ENCODE peak calls at places on chromosomes 6 and 20, in five cellular contexts. One of them, this sample, is unnamed.

GRCh38 chr6:14144678-14145113 is 27.1 kb downstream of the CD83 start:
- DNase-seq in OCI-LY7: peak
- DNase-seq in neural crest cell: peak
- DNase-seq in AG04450: peak
- DNase-seq in cardiac muscle cell: peak
- DNase-seq in this sample: no peak

GRCh38 chr6:30311101-30311500 is 15.6 kb upstream of the TRIM39 start:
- DNase-seq in OCI-LY7: no peak
- DNase-seq in neural crest cell: no peak
- DNase-seq in AG04450: no peak
- DNase-seq in cardiac muscle cell: peak
- DNase-seq in this sample: no peak

GRCh38 chr6:4637691-4638433 is 138.3 kb upstream of the CDYL start:
- DNase-seq in OCI-LY7: no peak
- DNase-seq in neural crest cell: no peak
- DNase-seq in AG04450: peak
- DNase-seq in cardiac muscle cell: no peak
- DNase-seq in this sample: no peak

GRCh38 chr6:15763827-15764226 is 101.0 kb upstream of the DTNBP1 start:
- DNase-seq in OCI-LY7: no peak
- DNase-seq in neural crest cell: no peak
- DNase-seq in AG04450: no peak
- DNase-seq in cardiac muscle cell: peak
- DNase-seq in this sample: no peak

GRCh38 chr20:43583982-43584432 is 6.7 kb upstream of the IFT52 start:
- DNase-seq in OCI-LY7: no peak
- DNase-seq in neural crest cell: no peak
- DNase-seq in AG04450: peak
- DNase-seq in cardiac muscle cell: peak
- DNase-seq in this sample: peak

GRCh38 chr20:49570161-49570827 is 2.4 kb upstream of the PTGIS start:
- DNase-seq in OCI-LY7: no peak
- DNase-seq in neural crest cell: no peak
- DNase-seq in AG04450: no peak
- DNase-seq in cardiac muscle cell: no peak
- DNase-seq in this sample: peak

GRCh38 chr6:127328043-127328442 is 15.4 kb downstream of the ECHDC1 start:
- DNase-seq in OCI-LY7: no peak
- DNase-seq in neural crest cell: no peak
- DNase-seq in AG04450: no peak
- DNase-seq in cardiac muscle cell: no peak
- DNase-seq in this sample: no peak

GRCh38 chr20:60057866-60058807 is 99.9 kb downstream of the CDH26 start:
- DNase-seq in OCI-LY7: peak
- DNase-seq in neural crest cell: no peak
- DNase-seq in AG04450: no peak
- DNase-seq in cardiac muscle cell: peak
- DNase-seq in this sample: peak

GRCh38 chr20:36836591-36837329 is 39.2 kb upstream of the TLDC2 start:
- DNase-seq in OCI-LY7: peak
- DNase-seq in neural crest cell: peak
- DNase-seq in AG04450: no peak
- DNase-seq in cardiac muscle cell: peak
- DNase-seq in this sample: no peak

GRCh38 chr6:14887986-14888574 is 357.8 kb upstream of the JARID2 start:
- DNase-seq in OCI-LY7: no peak
- DNase-seq in neural crest cell: no peak
- DNase-seq in AG04450: no peak
- DNase-seq in cardiac muscle cell: no peak
- DNase-seq in this sample: no peak

GRCh38 chr20:4507288-4507719 is 214.4 kb upstream of the PRND start:
- DNase-seq in OCI-LY7: no peak
- DNase-seq in neural crest cell: no peak
- DNase-seq in AG04450: peak
- DNase-seq in cardiac muscle cell: no peak
- DNase-seq in this sample: no peak

GRCh38 chr6:34086558-34086957 is 59.3 kb downstream of the GRM4 start:
- DNase-seq in OCI-LY7: no peak
- DNase-seq in neural crest cell: no peak
- DNase-seq in AG04450: no peak
- DNase-seq in cardiac muscle cell: no peak
- DNase-seq in this sample: no peak

GRCh38 chr6:30876039-30876730 is 8.1 kb upstream of the DDR1 start:
- DNase-seq in OCI-LY7: no peak
- DNase-seq in neural crest cell: no peak
- DNase-seq in AG04450: no peak
- DNase-seq in cardiac muscle cell: no peak
- DNase-seq in this sample: no peak

GRCh38 chr20:4081396-4081795 is 66.0 kb upstream of the RNF24 start:
- DNase-seq in OCI-LY7: no peak
- DNase-seq in neural crest cell: no peak
- DNase-seq in AG04450: no peak
- DNase-seq in cardiac muscle cell: no peak
- DNase-seq in this sample: no peak

GRCh38 chr6:37988696-37989095 is 169.2 kb downstream of the ZFAND3 start:
- DNase-seq in OCI-LY7: no peak
- DNase-seq in neural crest cell: no peak
- DNase-seq in AG04450: no peak
- DNase-seq in cardiac muscle cell: no peak
- DNase-seq in this sample: no peak

GRCh38 chr20:653590-654426 is 808 bp upstream of the SRXN1 start:
- DNase-seq in OCI-LY7: no peak
- DNase-seq in neural crest cell: no peak
- DNase-seq in AG04450: no peak
- DNase-seq in cardiac muscle cell: no peak
- DNase-seq in this sample: no peak
- TF ChIP-seq CTCF in OCI-LY7: no peak
- TF ChIP-seq CTCF in neural crest cell: no peak
- TF ChIP-seq CTCF in AG04450: no peak
- TF ChIP-seq CTCF in cardiac muscle cell: no peak
- TF ChIP-seq CTCF in this sample: no peak

DNA sequence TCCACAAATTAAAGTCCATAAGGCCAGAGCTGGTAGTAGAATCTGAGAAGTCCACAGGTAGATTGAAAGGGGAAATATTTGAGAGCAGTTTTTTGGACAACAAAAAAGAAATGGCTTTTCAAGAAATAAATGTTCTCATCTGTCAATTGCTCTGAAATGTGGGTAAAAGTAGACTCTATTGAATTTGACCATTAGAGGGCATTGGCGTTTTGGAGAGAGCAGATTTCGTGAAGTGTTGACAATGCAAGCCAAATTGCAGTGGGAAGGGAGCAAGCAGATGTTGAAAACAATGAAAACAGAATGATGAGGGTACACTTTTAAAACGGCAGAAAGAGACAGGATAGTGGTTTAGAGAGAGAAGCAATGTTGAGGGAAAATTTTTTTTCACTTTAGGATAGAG is 149.1 kb upstream of the FAM83B start:
- DNase-seq in OCI-LY7: no peak
- DNase-seq in neural crest cell: no peak
- DNase-seq in AG04450: peak
- DNase-seq in cardiac muscle cell: no peak
- DNase-seq in this sample: no peak
- TF ChIP-seq CTCF in OCI-LY7: no peak
- TF ChIP-seq CTCF in neural crest cell: peak
- TF ChIP-seq CTCF in AG04450: peak
- TF ChIP-seq CTCF in cardiac muscle cell: peak
- TF ChIP-seq CTCF in this sample: no peak

GRCh38 chr6:32154514-32155161 is 697 bp downstream of the PPT2 start:
- DNase-seq in OCI-LY7: peak
- DNase-seq in neural crest cell: peak
- DNase-seq in AG04450: no peak
- DNase-seq in cardiac muscle cell: peak
- DNase-seq in this sample: no peak
- TF ChIP-seq CTCF in OCI-LY7: peak
- TF ChIP-seq CTCF in neural crest cell: peak
- TF ChIP-seq CTCF in AG04450: peak
- TF ChIP-seq CTCF in cardiac muscle cell: peak
- TF ChIP-seq CTCF in this sample: peak

DNA sequence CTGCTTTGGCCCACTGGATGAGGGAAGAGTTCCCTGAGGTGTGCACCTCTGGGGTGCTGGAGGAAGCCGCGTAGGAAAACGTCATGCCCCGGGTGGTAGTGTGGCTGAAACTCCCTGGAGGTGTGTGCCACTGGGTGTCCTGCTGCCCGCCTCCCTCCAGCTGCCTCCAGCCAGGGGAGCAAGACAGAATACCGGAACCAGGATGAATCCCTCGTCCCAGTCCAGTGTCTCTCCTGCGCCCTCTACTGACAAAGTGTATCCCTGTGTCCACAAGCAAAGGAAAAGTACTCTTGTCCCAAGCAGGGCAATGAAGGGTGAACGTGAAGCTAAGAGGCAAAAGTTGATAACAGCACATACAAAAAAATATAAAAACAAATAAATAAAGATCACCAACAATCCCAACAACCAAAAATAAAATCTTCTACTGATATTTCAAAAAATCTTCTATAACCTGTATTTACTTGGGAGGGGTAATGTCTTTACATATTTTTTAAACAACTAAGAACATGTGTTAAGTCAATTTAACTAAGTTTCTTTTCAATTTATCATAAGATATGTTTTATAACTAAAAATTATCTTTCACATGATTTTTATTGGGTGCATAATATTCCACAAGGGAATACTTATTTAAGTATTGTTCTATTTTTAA is 437.6 kb downstream of the MAFB start:
- DNase-seq in OCI-LY7: peak
- DNase-seq in neural crest cell: no peak
- DNase-seq in AG04450: no peak
- DNase-seq in cardiac muscle cell: peak
- DNase-seq in this sample: no peak
- TF ChIP-seq CTCF in OCI-LY7: peak
- TF ChIP-seq CTCF in neural crest cell: peak
- TF ChIP-seq CTCF in AG04450: peak
- TF ChIP-seq CTCF in cardiac muscle cell: peak
- TF ChIP-seq CTCF in this sample: no peak

GRCh38 chr20:23609486-23610109 is 3.9 kb upstream of the CST9 start:
- DNase-seq in OCI-LY7: no peak
- DNase-seq in neural crest cell: no peak
- DNase-seq in AG04450: no peak
- DNase-seq in cardiac muscle cell: no peak
- DNase-seq in this sample: no peak

GRCh38 chr20:23607497-23608245 is 2.0 kb upstream of the CST9 start:
- DNase-seq in OCI-LY7: no peak
- DNase-seq in neural crest cell: no peak
- DNase-seq in AG04450: no peak
- DNase-seq in cardiac muscle cell: no peak
- DNase-seq in this sample: no peak

GRCh38 chr20:23608251-23608846 is 2.6 kb upstream of the CST9 start:
- DNase-seq in OCI-LY7: no peak
- DNase-seq in neural crest cell: no peak
- DNase-seq in AG04450: no peak
- DNase-seq in cardiac muscle cell: peak
- DNase-seq in this sample: no peak

GRCh38 chr20:23605867-23606651 is at the start of gene CST9:
- DNase-seq in OCI-LY7: no peak
- DNase-seq in neural crest cell: no peak
- DNase-seq in AG04450: no peak
- DNase-seq in cardiac muscle cell: no peak
- DNase-seq in this sample: no peak

GRCh38 chr20:23606652-23607049 is 934 bp upstream of the CST9 start:
- DNase-seq in OCI-LY7: peak
- DNase-seq in neural crest cell: peak
- DNase-seq in AG04450: peak
- DNase-seq in cardiac muscle cell: peak
- DNase-seq in this sample: no peak
- TF ChIP-seq CTCF in OCI-LY7: peak
- TF ChIP-seq CTCF in neural crest cell: peak
- TF ChIP-seq CTCF in AG04450: peak
- TF ChIP-seq CTCF in cardiac muscle cell: peak
- TF ChIP-seq CTCF in this sample: peak

GRCh38 chr6:32623693-32624092 is 13.5 kb upstream of the HLA-DQA1 start:
- DNase-seq in OCI-LY7: no peak
- DNase-seq in neural crest cell: no peak
- DNase-seq in AG04450: no peak
- DNase-seq in cardiac muscle cell: no peak
- DNase-seq in this sample: no peak

GRCh38 chr6:32625137-32625536 is 12.1 kb upstream of the HLA-DQA1 start:
- DNase-seq in OCI-LY7: no peak
- DNase-seq in neural crest cell: no peak
- DNase-seq in AG04450: no peak
- DNase-seq in cardiac muscle cell: no peak
- DNase-seq in this sample: no peak

GRCh38 chr6:32624565-32624964 is 12.6 kb upstream of the HLA-DQA1 start:
- DNase-seq in OCI-LY7: no peak
- DNase-seq in neural crest cell: no peak
- DNase-seq in AG04450: no peak
- DNase-seq in cardiac muscle cell: no peak
- DNase-seq in this sample: no peak

GRCh38 chr6:32621372-32621771 is 15.8 kb upstream of the HLA-DQA1 start:
- DNase-seq in OCI-LY7: no peak
- DNase-seq in neural crest cell: no peak
- DNase-seq in AG04450: no peak
- DNase-seq in cardiac muscle cell: no peak
- DNase-seq in this sample: no peak

DNA sequence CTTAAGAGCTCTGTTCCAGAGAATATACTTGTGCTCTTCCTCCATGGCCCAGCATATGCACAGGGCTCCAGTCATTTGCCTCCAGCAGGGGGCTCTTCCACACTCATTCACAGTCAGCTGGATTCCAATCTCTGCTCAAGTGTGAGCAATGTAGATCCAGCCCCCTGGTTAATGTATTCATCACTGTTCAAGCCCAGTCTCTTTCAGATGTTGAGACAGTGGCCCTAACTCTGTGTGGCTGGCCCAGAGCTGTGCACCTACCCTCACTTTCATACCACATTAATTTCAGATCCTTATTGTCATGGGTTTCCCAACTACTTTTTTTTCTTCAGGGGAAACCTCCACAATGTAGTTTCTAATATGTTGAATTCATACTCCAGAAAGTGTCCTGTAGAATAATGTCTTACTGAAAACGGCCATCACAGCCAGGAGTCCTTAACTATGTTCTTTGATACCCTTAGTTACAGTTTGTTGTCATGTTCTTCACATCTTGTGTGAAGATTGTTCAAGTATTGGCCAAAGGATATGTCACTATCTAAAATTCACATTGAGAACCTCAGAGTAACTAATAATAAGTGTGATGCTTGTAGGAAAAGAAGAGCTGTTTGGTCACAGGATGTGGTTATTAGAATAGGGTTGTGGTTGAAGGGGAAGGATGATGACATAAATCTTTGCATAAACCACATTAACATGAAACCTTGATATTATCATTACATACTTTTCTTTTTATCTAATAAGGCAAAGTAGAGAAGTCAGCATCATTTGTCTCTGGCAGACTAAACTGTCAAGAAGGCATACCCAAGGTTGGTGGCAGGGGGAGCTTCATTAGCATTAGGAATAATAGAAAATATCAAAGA is 14.4 kb upstream of the HLA-DQA1 start:
- DNase-seq in OCI-LY7: peak
- DNase-seq in neural crest cell: peak
- DNase-seq in AG04450: no peak
- DNase-seq in cardiac muscle cell: peak
- DNase-seq in this sample: no peak
- TF ChIP-seq CTCF in OCI-LY7: peak
- TF ChIP-seq CTCF in neural crest cell: peak
- TF ChIP-seq CTCF in AG04450: no peak
- TF ChIP-seq CTCF in cardiac muscle cell: peak
- TF ChIP-seq CTCF in this sample: no peak

GRCh38 chr6:25312703-25313102 is 33.5 kb downstream of the CARMIL1 start:
- DNase-seq in OCI-LY7: peak
- DNase-seq in neural crest cell: no peak
- DNase-seq in AG04450: no peak
- DNase-seq in cardiac muscle cell: no peak
- DNase-seq in this sample: no peak
- TF ChIP-seq CTCF in OCI-LY7: no peak
- TF ChIP-seq CTCF in neural crest cell: no peak
- TF ChIP-seq CTCF in AG04450: peak
- TF ChIP-seq CTCF in cardiac muscle cell: peak
- TF ChIP-seq CTCF in this sample: no peak

This sample was measured in coronary artery.